ENCODE peak calls at places on chromosomes 16 and 17, in seven cellular contexts. V is activated CD4-positive, CD25-positive, alpha-beta regulatory T cell; T is activated CD4-positive, alpha-beta memory T cell treated with anti-CD3 and anti-CD28 coated beads, Interleukin-2, amount 10 ng/mL, durations not matched to agents 7 days and 5 days; W is HFF-Myc; S is CD8-positive, alpha-beta memory T cell; O is central memory CD4-positive, alpha-beta T cell; J is AG04450. X is an unnamed sample.

GRCh38 chr17:6711681-6712057 is 1.5 kb downstream of the SLC13A5 start:
- DNase-seq in T (no peak), O (no peak), S (no peak), W (no peak), J (no peak), V (no peak), X (no peak)

GRCh38 chr17:27808629-27809028 is 8.3 kb upstream of the NOS2 start:
- DNase-seq in T (peak), S (no peak), J (no peak), V (no peak), O (no peak), W (no peak), X (no peak)

GRCh38 chr17:77274137-77274829 is 133.5 kb downstream of the SEC14L1 start:
- DNase-seq in J (no peak), W (no peak), S (no peak), V (no peak), O (no peak), T (no peak), X (no peak)

GRCh38 chr16:53945996-53946395 is 242.0 kb downstream of the FTO start:
- DNase-seq in V (no peak), S (no peak), T (no peak), O (no peak), W (peak), J (peak), X (peak)

GRCh38 chr17:10265100-10265810 is 66.8 kb upstream of the GAS7 start:
- DNase-seq in W (peak), V (no peak), O (no peak), S (no peak), J (no peak), T (no peak), X (no peak)

GRCh38 chr16:83118365-83118764 is 491.6 kb downstream of the CDH13 start:
- DNase-seq in J (no peak), V (no peak), S (no peak), W (no peak), O (no peak), T (no peak), X (no peak)

GRCh38 chr17:38870259-38871165 is 654 bp downstream of the LASP1 start:
- DNase-seq in S (peak), V (peak), W (no peak), T (peak), O (peak), J (no peak), X (no peak)

GRCh38 chr16:73095885-73096341 is 48.0 kb upstream of the ZFHX3 start:
- DNase-seq in S (no peak), V (no peak), W (no peak), T (no peak), O (no peak), J (no peak), X (no peak)

GRCh38 chr17:43999024-43999423 is 5.4 kb upstream of the NAGS start:
- DNase-seq in O (no peak), J (no peak), W (no peak), V (no peak), S (no peak), T (no peak), X (no peak)

GRCh38 chr17:17300624-17301568 is 2.3 kb upstream of the NT5M start:
- DNase-seq in V (no peak), J (no peak), S (peak), T (peak), O (peak), W (no peak), X (peak)

GRCh38 chr17:77501101-77501566 is 360.4 kb downstream of the SEC14L1 start:
- DNase-seq in V (peak), W (no peak), J (no peak), S (peak), T (peak), O (no peak), X (no peak)

GRCh38 chr17:30969989-30970680 is 704 bp upstream of the RNF135 start:
- DNase-seq in S (peak), T (peak), O (no peak), V (no peak), J (no peak), W (no peak), X (no peak)

GRCh38 chr17:74953129-74953687 is 17.5 kb downstream of the OTOP3 start:
- DNase-seq in O (no peak), T (no peak), J (no peak), S (no peak), V (no peak), W (no peak), X (no peak)

GRCh38 chr17:68033636-68034451 is 1.7 kb upstream of the KPNA2 start:
- DNase-seq in W (peak), J (no peak), O (no peak), V (no peak), S (no peak), T (no peak), X (peak)

GRCh38 chr17:17165666-17166308 is 40.3 kb downstream of the PLD6 start:
- DNase-seq in T (no peak), J (no peak), W (no peak), S (no peak), O (no peak), V (no peak), X (no peak)

GRCh38 chr17:69357701-69358100 is 30.8 kb upstream of the ABCA5 start:
- DNase-seq in S (no peak), O (no peak), T (no peak), W (no peak), J (no peak), V (no peak), X (no peak)

GRCh38 chr16:54080524-54081008 is 206.0 kb downstream of the IRX3 start:
- DNase-seq in W (no peak), O (no peak), V (no peak), T (no peak), S (no peak), J (peak), X (no peak)

GRCh38 chr16:4601317-4602186 is 13.1 kb downstream of the UBALD1 start:
- DNase-seq in W (no peak), T (no peak), V (no peak), S (no peak), J (no peak), O (no peak), X (no peak)

GRCh38 chr17:81277421-81277820 is 17.7 kb downstream of the SLC38A10 start:
- DNase-seq in V (no peak), O (no peak), T (no peak), W (no peak), S (no peak), J (no peak), X (no peak)

GRCh38 chr16:3716831-3717234 is 491 bp downstream of the TRAP1 start:
- DNase-seq in V (peak), S (peak), T (peak), J (no peak), W (no peak), O (no peak), X (peak)

GRCh38 chr16:79469999-79470398 is 130.5 kb downstream of the MAF start:
- DNase-seq in S (no peak), O (no peak), V (no peak), T (no peak), W (no peak), J (no peak), X (no peak)

GRCh38 chr17:60590075-60590474 is 9.9 kb upstream of the PPM1D start:
- DNase-seq in S (no peak), V (no peak), O (no peak), W (no peak), T (no peak), J (no peak), X (no peak)

GRCh38 chr16:56013962-56014552 is 138.9 kb upstream of the CES5A start:
- DNase-seq in W (peak), T (peak), V (no peak), S (peak), J (no peak), O (no peak), X (peak)

GRCh38 chr17:79192503-79193500 is 118.2 kb downstream of the ENGASE start:
- DNase-seq in T (peak), V (no peak), S (no peak), O (no peak), W (no peak), J (no peak), X (peak)

GRCh38 chr16:89172901-89173628 is 1.5 kb downstream of the CDH15 start:
- DNase-seq in V (no peak), W (no peak), J (no peak), T (no peak), S (no peak), O (no peak), X (no peak)

GRCh38 chr17:40093580-40094201 is 6.7 kb downstream of the NR1D1 start:
- DNase-seq in V (no peak), S (no peak), O (no peak), T (no peak), J (no peak), W (no peak), X (no peak)

GRCh38 chr17:57420674-57421392 is 164.5 kb downstream of the MSI2 start:
- DNase-seq in S (no peak), T (no peak), V (no peak), O (no peak), J (no peak), W (peak), X (no peak)

GRCh38 chr17:15261818-15262290 is 3.3 kb downstream of the PMP22 start:
- DNase-seq in J (no peak), W (no peak), S (no peak), O (no peak), T (no peak), V (no peak), X (no peak)

GRCh38 chr16:4994719-4995434 is 36.7 kb downstream of the SEC14L5 start:
- DNase-seq in O (no peak), W (no peak), V (no peak), T (no peak), S (no peak), J (no peak), X (no peak)

GRCh38 chr16:50609049-50609832 is 61.0 kb downstream of the NKD1 start:
- DNase-seq in V (no peak), W (no peak), S (no peak), O (no peak), T (no peak), J (no peak), X (no peak)

GRCh38 chr17:80024206-80024972 is 11.3 kb downstream of the TBC1D16 start:
- DNase-seq in V (no peak), O (no peak), J (no peak), T (no peak), W (no peak), S (no peak), X (no peak)

GRCh38 chr16:87206646-87207451 is 110.3 kb downstream of the C16orf95 start:
- DNase-seq in S (no peak), T (no peak), O (no peak), J (no peak), V (no peak), W (no peak), X (no peak)

GRCh38 chr17:1390422-1391367 is 9.3 kb downstream of the YWHAE start:
- DNase-seq in T (no peak), S (no peak), J (no peak), O (no peak), W (no peak), V (no peak), X (no peak)

GRCh38 chr17:40827746-40828453 is 5.5 kb upstream of the KRT10 start:
- DNase-seq in T (no peak), W (no peak), S (no peak), V (no peak), J (no peak), O (no peak), X (no peak)

GRCh38 chr17:58529275-58529674 is 14.8 kb upstream of the MTMR4 start:
- DNase-seq in W (no peak), S (no peak), V (no peak), J (no peak), T (no peak), O (no peak), X (no peak)